ENCODE peak calls at places on chromosomes 5 and 9, in seven cellular contexts. One of them, this sample, is unnamed.

GRCh38 chr5:72209515-72210115 is 102.3 kb downstream of the MAP1B start:
- DNase-seq in AML-193: no peak
- DNase-seq in Right ventricle myocardium superior: no peak
- DNase-seq in T1000: peak
- DNase-seq in uterus: peak
- DNase-seq in HepG2: no peak
- DNase-seq in activated CD8-positive, alpha-beta T cell treated with anti-CD3 and anti-CD28 coated beads, Interleukin-2, amount 10 ng/mL, durations not matched to agents 7 days and 5 days: no peak
- DNase-seq in this sample: no peak

GRCh38 chr5:763998-764781 is 20.3 kb downstream of the ZDHHC11B start:
- DNase-seq in Right ventricle myocardium superior: no peak
- DNase-seq in AML-193: no peak
- DNase-seq in T1000: no peak
- DNase-seq in HepG2: no peak
- DNase-seq in uterus: no peak
- DNase-seq in activated CD8-positive, alpha-beta T cell treated with anti-CD3 and anti-CD28 coated beads, Interleukin-2, amount 10 ng/mL, durations not matched to agents 7 days and 5 days: no peak
- DNase-seq in this sample: no peak

GRCh38 chr9:115978739-115979138 is 174.9 kb upstream of the PAPPA start:
- DNase-seq in HepG2: peak
- DNase-seq in T1000: no peak
- DNase-seq in AML-193: no peak
- DNase-seq in Right ventricle myocardium superior: no peak
- DNase-seq in activated CD8-positive, alpha-beta T cell treated with anti-CD3 and anti-CD28 coated beads, Interleukin-2, amount 10 ng/mL, durations not matched to agents 7 days and 5 days: no peak
- DNase-seq in uterus: no peak
- DNase-seq in this sample: no peak

GRCh38 chr5:98771389-98772109 is 1.9 kb upstream of the RGMB start:
- DNase-seq in AML-193: peak
- DNase-seq in T1000: peak
- DNase-seq in uterus: peak
- DNase-seq in HepG2: peak
- DNase-seq in Right ventricle myocardium superior: no peak
- DNase-seq in activated CD8-positive, alpha-beta T cell treated with anti-CD3 and anti-CD28 coated beads, Interleukin-2, amount 10 ng/mL, durations not matched to agents 7 days and 5 days: peak
- DNase-seq in this sample: no peak

GRCh38 chr9:6938447-6938846 is 180.7 kb downstream of the KDM4C start:
- DNase-seq in AML-193: no peak
- DNase-seq in uterus: no peak
- DNase-seq in T1000: no peak
- DNase-seq in Right ventricle myocardium superior: no peak
- DNase-seq in HepG2: peak
- DNase-seq in activated CD8-positive, alpha-beta T cell treated with anti-CD3 and anti-CD28 coated beads, Interleukin-2, amount 10 ng/mL, durations not matched to agents 7 days and 5 days: no peak
- DNase-seq in this sample: no peak

GRCh38 chr9:134136117-134136996 is 475 bp downstream of the WDR5 start:
- DNase-seq in uterus: peak
- DNase-seq in Right ventricle myocardium superior: no peak
- DNase-seq in activated CD8-positive, alpha-beta T cell treated with anti-CD3 and anti-CD28 coated beads, Interleukin-2, amount 10 ng/mL, durations not matched to agents 7 days and 5 days: peak
- DNase-seq in T1000: no peak
- DNase-seq in HepG2: no peak
- DNase-seq in AML-193: no peak
- DNase-seq in this sample: no peak

GRCh38 chr5:96149021-96149420 is 187.4 kb upstream of the ELL2 start:
- DNase-seq in activated CD8-positive, alpha-beta T cell treated with anti-CD3 and anti-CD28 coated beads, Interleukin-2, amount 10 ng/mL, durations not matched to agents 7 days and 5 days: no peak
- DNase-seq in Right ventricle myocardium superior: no peak
- DNase-seq in HepG2: no peak
- DNase-seq in T1000: no peak
- DNase-seq in AML-193: no peak
- DNase-seq in uterus: no peak
- DNase-seq in this sample: no peak

GRCh38 chr9:86099695-86100364 is 472 bp upstream of the GOLM1 start:
- DNase-seq in uterus: peak
- DNase-seq in T1000: no peak
- DNase-seq in AML-193: no peak
- DNase-seq in HepG2: no peak
- DNase-seq in Right ventricle myocardium superior: peak
- DNase-seq in activated CD8-positive, alpha-beta T cell treated with anti-CD3 and anti-CD28 coated beads, Interleukin-2, amount 10 ng/mL, durations not matched to agents 7 days and 5 days: peak
- DNase-seq in this sample: peak

GRCh38 chr5:72501475-72501874 is 5.7 kb downstream of the ZNF366 start:
- DNase-seq in HepG2: no peak
- DNase-seq in Right ventricle myocardium superior: no peak
- DNase-seq in AML-193: no peak
- DNase-seq in T1000: no peak
- DNase-seq in activated CD8-positive, alpha-beta T cell treated with anti-CD3 and anti-CD28 coated beads, Interleukin-2, amount 10 ng/mL, durations not matched to agents 7 days and 5 days: no peak
- DNase-seq in uterus: no peak
- DNase-seq in this sample: no peak

GRCh38 chr9:18438300-18438925 is 35.5 kb upstream of the ADAMTSL1 start:
- DNase-seq in Right ventricle myocardium superior: peak
- DNase-seq in AML-193: no peak
- DNase-seq in uterus: peak
- DNase-seq in HepG2: no peak
- DNase-seq in T1000: no peak
- DNase-seq in activated CD8-positive, alpha-beta T cell treated with anti-CD3 and anti-CD28 coated beads, Interleukin-2, amount 10 ng/mL, durations not matched to agents 7 days and 5 days: no peak
- DNase-seq in this sample: peak

GRCh38 chr5:52769061-52769460 is 18.7 kb upstream of the ITGA1 start:
- DNase-seq in activated CD8-positive, alpha-beta T cell treated with anti-CD3 and anti-CD28 coated beads, Interleukin-2, amount 10 ng/mL, durations not matched to agents 7 days and 5 days: no peak
- DNase-seq in T1000: no peak
- DNase-seq in HepG2: no peak
- DNase-seq in AML-193: no peak
- DNase-seq in Right ventricle myocardium superior: no peak
- DNase-seq in uterus: no peak
- DNase-seq in this sample: no peak

GRCh38 chr5:78495800-78496199 is 135.4 kb downstream of the SCAMP1 start:
- DNase-seq in Right ventricle myocardium superior: no peak
- DNase-seq in T1000: no peak
- DNase-seq in HepG2: no peak
- DNase-seq in activated CD8-positive, alpha-beta T cell treated with anti-CD3 and anti-CD28 coated beads, Interleukin-2, amount 10 ng/mL, durations not matched to agents 7 days and 5 days: no peak
- DNase-seq in uterus: no peak
- DNase-seq in AML-193: no peak
- DNase-seq in this sample: no peak

GRCh38 chr5:6399978-6400910 is 21.9 kb upstream of the MED10 start:
- DNase-seq in activated CD8-positive, alpha-beta T cell treated with anti-CD3 and anti-CD28 coated beads, Interleukin-2, amount 10 ng/mL, durations not matched to agents 7 days and 5 days: no peak
- DNase-seq in uterus: no peak
- DNase-seq in HepG2: no peak
- DNase-seq in Right ventricle myocardium superior: no peak
- DNase-seq in AML-193: no peak
- DNase-seq in T1000: no peak
- DNase-seq in this sample: no peak

GRCh38 chr5:132779961-132780360 is 2.9 kb upstream of the SEPTIN8 start:
- DNase-seq in AML-193: no peak
- DNase-seq in T1000: no peak
- DNase-seq in uterus: no peak
- DNase-seq in HepG2: no peak
- DNase-seq in Right ventricle myocardium superior: no peak
- DNase-seq in activated CD8-positive, alpha-beta T cell treated with anti-CD3 and anti-CD28 coated beads, Interleukin-2, amount 10 ng/mL, durations not matched to agents 7 days and 5 days: no peak
- DNase-seq in this sample: no peak

GRCh38 chr5:82560966-82561365 is 282.8 kb upstream of the RPS23 start:
- DNase-seq in T1000: no peak
- DNase-seq in Right ventricle myocardium superior: no peak
- DNase-seq in HepG2: no peak
- DNase-seq in activated CD8-positive, alpha-beta T cell treated with anti-CD3 and anti-CD28 coated beads, Interleukin-2, amount 10 ng/mL, durations not matched to agents 7 days and 5 days: no peak
- DNase-seq in AML-193: no peak
- DNase-seq in uterus: no peak
- DNase-seq in this sample: no peak

GRCh38 chr5:132776077-132776931 is 735 bp downstream of the SEPTIN8 start:
- DNase-seq in T1000: no peak
- DNase-seq in uterus: no peak
- DNase-seq in Right ventricle myocardium superior: no peak
- DNase-seq in activated CD8-positive, alpha-beta T cell treated with anti-CD3 and anti-CD28 coated beads, Interleukin-2, amount 10 ng/mL, durations not matched to agents 7 days and 5 days: no peak
- DNase-seq in HepG2: peak
- DNase-seq in AML-193: no peak
- DNase-seq in this sample: peak

GRCh38 chr9:29514862-29515261 is 1941.6 kb upstream of the C9orf72 start:
- DNase-seq in AML-193: no peak
- DNase-seq in HepG2: no peak
- DNase-seq in Right ventricle myocardium superior: no peak
- DNase-seq in activated CD8-positive, alpha-beta T cell treated with anti-CD3 and anti-CD28 coated beads, Interleukin-2, amount 10 ng/mL, durations not matched to agents 7 days and 5 days: no peak
- DNase-seq in T1000: no peak
- DNase-seq in uterus: no peak
- DNase-seq in this sample: no peak

GRCh38 chr5:128791312-128791711 is 174.0 kb upstream of the SLC27A6 start:
- DNase-seq in HepG2: no peak
- DNase-seq in T1000: no peak
- DNase-seq in AML-193: no peak
- DNase-seq in uterus: no peak
- DNase-seq in activated CD8-positive, alpha-beta T cell treated with anti-CD3 and anti-CD28 coated beads, Interleukin-2, amount 10 ng/mL, durations not matched to agents 7 days and 5 days: no peak
- DNase-seq in Right ventricle myocardium superior: no peak
- DNase-seq in this sample: no peak

GRCh38 chr5:141483842-141484241 is 988 bp upstream of the PCDHGC4 start:
- DNase-seq in uterus: no peak
- DNase-seq in activated CD8-positive, alpha-beta T cell treated with anti-CD3 and anti-CD28 coated beads, Interleukin-2, amount 10 ng/mL, durations not matched to agents 7 days and 5 days: no peak
- DNase-seq in Right ventricle myocardium superior: no peak
- DNase-seq in AML-193: no peak
- DNase-seq in HepG2: no peak
- DNase-seq in T1000: no peak
- DNase-seq in this sample: no peak

GRCh38 chr9:438066-438465 is 223.4 kb downstream of the DOCK8 start:
- DNase-seq in AML-193: no peak
- DNase-seq in T1000: no peak
- DNase-seq in uterus: no peak
- DNase-seq in Right ventricle myocardium superior: no peak
- DNase-seq in HepG2: no peak
- DNase-seq in activated CD8-positive, alpha-beta T cell treated with anti-CD3 and anti-CD28 coated beads, Interleukin-2, amount 10 ng/mL, durations not matched to agents 7 days and 5 days: no peak
- DNase-seq in this sample: no peak

GRCh38 chr5:81802625-81803024 is 51.7 kb upstream of the SSBP2 start:
- DNase-seq in T1000: no peak
- DNase-seq in activated CD8-positive, alpha-beta T cell treated with anti-CD3 and anti-CD28 coated beads, Interleukin-2, amount 10 ng/mL, durations not matched to agents 7 days and 5 days: no peak
- DNase-seq in HepG2: no peak
- DNase-seq in AML-193: no peak
- DNase-seq in Right ventricle myocardium superior: no peak
- DNase-seq in uterus: no peak
- DNase-seq in this sample: no peak

GRCh38 chr5:132557425-132557805 is 638 bp downstream of the RAD50 start:
- DNase-seq in T1000: no peak
- DNase-seq in activated CD8-positive, alpha-beta T cell treated with anti-CD3 and anti-CD28 coated beads, Interleukin-2, amount 10 ng/mL, durations not matched to agents 7 days and 5 days: peak
- DNase-seq in HepG2: peak
- DNase-seq in Right ventricle myocardium superior: peak
- DNase-seq in uterus: peak
- DNase-seq in AML-193: peak
- DNase-seq in this sample: peak

GRCh38 chr5:149526855-149527590 is 24.2 kb downstream of the CSNK1A1 start:
- DNase-seq in Right ventricle myocardium superior: no peak
- DNase-seq in AML-193: no peak
- DNase-seq in uterus: no peak
- DNase-seq in activated CD8-positive, alpha-beta T cell treated with anti-CD3 and anti-CD28 coated beads, Interleukin-2, amount 10 ng/mL, durations not matched to agents 7 days and 5 days: no peak
- DNase-seq in HepG2: no peak
- DNase-seq in T1000: no peak
- DNase-seq in this sample: no peak

GRCh38 chr9:88777498-88778312 is 213.6 kb upstream of the S1PR3 start:
- DNase-seq in Right ventricle myocardium superior: peak
- DNase-seq in T1000: no peak
- DNase-seq in uterus: peak
- DNase-seq in AML-193: peak
- DNase-seq in HepG2: no peak
- DNase-seq in activated CD8-positive, alpha-beta T cell treated with anti-CD3 and anti-CD28 coated beads, Interleukin-2, amount 10 ng/mL, durations not matched to agents 7 days and 5 days: no peak
- DNase-seq in this sample: no peak

GRCh38 chr9:125749951-125750655 is 2.9 kb downstream of the PBX3 start:
- DNase-seq in AML-193: no peak
- DNase-seq in activated CD8-positive, alpha-beta T cell treated with anti-CD3 and anti-CD28 coated beads, Interleukin-2, amount 10 ng/mL, durations not matched to agents 7 days and 5 days: no peak
- DNase-seq in Right ventricle myocardium superior: no peak
- DNase-seq in T1000: no peak
- DNase-seq in uterus: no peak
- DNase-seq in HepG2: peak
- DNase-seq in this sample: no peak

GRCh38 chr5:168681556-168682183 is 102.5 kb upstream of the PANK3 start:
- DNase-seq in Right ventricle myocardium superior: peak
- DNase-seq in HepG2: peak
- DNase-seq in AML-193: no peak
- DNase-seq in activated CD8-positive, alpha-beta T cell treated with anti-CD3 and anti-CD28 coated beads, Interleukin-2, amount 10 ng/mL, durations not matched to agents 7 days and 5 days: no peak
- DNase-seq in uterus: peak
- DNase-seq in T1000: no peak
- DNase-seq in this sample: peak

GRCh38 chr5:80269991-80270438 is 14.2 kb upstream of the SERINC5 start:
- DNase-seq in HepG2: no peak
- DNase-seq in Right ventricle myocardium superior: no peak
- DNase-seq in activated CD8-positive, alpha-beta T cell treated with anti-CD3 and anti-CD28 coated beads, Interleukin-2, amount 10 ng/mL, durations not matched to agents 7 days and 5 days: peak
- DNase-seq in AML-193: no peak
- DNase-seq in uterus: no peak
- DNase-seq in T1000: no peak
- DNase-seq in this sample: no peak

GRCh38 chr5:170097934-170098333 is 7.8 kb upstream of the FOXI1 start:
- DNase-seq in T1000: no peak
- DNase-seq in Right ventricle myocardium superior: no peak
- DNase-seq in HepG2: no peak
- DNase-seq in uterus: no peak
- DNase-seq in activated CD8-positive, alpha-beta T cell treated with anti-CD3 and anti-CD28 coated beads, Interleukin-2, amount 10 ng/mL, durations not matched to agents 7 days and 5 days: no peak
- DNase-seq in AML-193: no peak
- DNase-seq in this sample: no peak

GRCh38 chr5:140673187-140673976 is at the start of gene DND1:
- DNase-seq in T1000: no peak
- DNase-seq in Right ventricle myocardium superior: no peak
- DNase-seq in uterus: no peak
- DNase-seq in activated CD8-positive, alpha-beta T cell treated with anti-CD3 and anti-CD28 coated beads, Interleukin-2, amount 10 ng/mL, durations not matched to agents 7 days and 5 days: no peak
- DNase-seq in HepG2: no peak
- DNase-seq in AML-193: no peak
- DNase-seq in this sample: no peak

GRCh38 chr5:52787600-52788504 is at the start of the genes ITGA1 and PELO:
- DNase-seq in uterus: peak
- DNase-seq in activated CD8-positive, alpha-beta T cell treated with anti-CD3 and anti-CD28 coated beads, Interleukin-2, amount 10 ng/mL, durations not matched to agents 7 days and 5 days: peak
- DNase-seq in AML-193: peak
- DNase-seq in Right ventricle myocardium superior: peak
- DNase-seq in T1000: peak
- DNase-seq in HepG2: peak
- DNase-seq in this sample: peak

GRCh38 chr9:115393976-115394775 is 276.2 kb upstream of the TNC start:
- DNase-seq in uterus: no peak
- DNase-seq in Right ventricle myocardium superior: no peak
- DNase-seq in activated CD8-positive, alpha-beta T cell treated with anti-CD3 and anti-CD28 coated beads, Interleukin-2, amount 10 ng/mL, durations not matched to agents 7 days and 5 days: no peak
- DNase-seq in HepG2: no peak
- DNase-seq in AML-193: no peak
- DNase-seq in T1000: no peak
- DNase-seq in this sample: peak

GRCh38 chr9:19145881-19146280 is 18.6 kb upstream of the PLIN2 start:
- DNase-seq in activated CD8-positive, alpha-beta T cell treated with anti-CD3 and anti-CD28 coated beads, Interleukin-2, amount 10 ng/mL, durations not matched to agents 7 days and 5 days: no peak
- DNase-seq in AML-193: no peak
- DNase-seq in uterus: no peak
- DNase-seq in T1000: no peak
- DNase-seq in Right ventricle myocardium superior: no peak
- DNase-seq in HepG2: no peak
- DNase-seq in this sample: no peak

GRCh38 chr5:176776916-176777315 is 33.4 kb upstream of the UNC5A start:
- DNase-seq in Right ventricle myocardium superior: no peak
- DNase-seq in uterus: no peak
- DNase-seq in HepG2: no peak
- DNase-seq in activated CD8-positive, alpha-beta T cell treated with anti-CD3 and anti-CD28 coated beads, Interleukin-2, amount 10 ng/mL, durations not matched to agents 7 days and 5 days: no peak
- DNase-seq in T1000: no peak
- DNase-seq in AML-193: no peak
- DNase-seq in this sample: no peak

GRCh38 chr9:81635526-81636279 is 53.6 kb downstream of the TLE1 start:
- DNase-seq in activated CD8-positive, alpha-beta T cell treated with anti-CD3 and anti-CD28 coated beads, Interleukin-2, amount 10 ng/mL, durations not matched to agents 7 days and 5 days: no peak
- DNase-seq in AML-193: no peak
- DNase-seq in T1000: no peak
- DNase-seq in Right ventricle myocardium superior: no peak
- DNase-seq in uterus: no peak
- DNase-seq in HepG2: no peak
- DNase-seq in this sample: no peak

GRCh38 chr5:9361835-9362234 is 184.0 kb downstream of the SEMA5A start:
- DNase-seq in Right ventricle myocardium superior: no peak
- DNase-seq in T1000: no peak
- DNase-seq in activated CD8-positive, alpha-beta T cell treated with anti-CD3 and anti-CD28 coated beads, Interleukin-2, amount 10 ng/mL, durations not matched to agents 7 days and 5 days: peak
- DNase-seq in uterus: peak
- DNase-seq in HepG2: peak
- DNase-seq in AML-193: peak
- DNase-seq in this sample: no peak

GRCh38 chr9:96604005-96604320 is 15.7 kb downstream of the CDC14B start:
- DNase-seq in AML-193: no peak
- DNase-seq in T1000: no peak
- DNase-seq in Right ventricle myocardium superior: no peak
- DNase-seq in uterus: no peak
- DNase-seq in activated CD8-positive, alpha-beta T cell treated with anti-CD3 and anti-CD28 coated beads, Interleukin-2, amount 10 ng/mL, durations not matched to agents 7 days and 5 days: no peak
- DNase-seq in HepG2: no peak
- DNase-seq in this sample: peak

This sample was measured in tibial artery.